ENCODE peak calls at places on chromosome 17, in eight cellular contexts. P is MM.1S, E is GM23248, X is PC-3, R is GM23338, F is HCT116, Y is hepatocyte, W is OCI-LY7. N is an unnamed sample. For H3K9me2, the result is how much of the 10 kb centered on the place peaks cover.

GRCh38 chr17:46152423-46152822 is 40.8 kb downstream of the KANSL1 start:
- DNase-seq in R (no peak), Y (no peak), E (no peak), F (no peak), W (peak), X (no peak), P (peak), N (no peak)

GRCh38 chr17:72693147-72693878 is 399.2 kb downstream of the SLC39A11 start:
- DNase-seq in E (peak), F (no peak), Y (no peak), P (no peak), W (no peak), X (no peak), R (no peak), N (no peak)

GRCh38 chr17:29682054-29682453 is 59.3 kb upstream of the CORO6 start:
- DNase-seq in X (no peak), R (no peak), F (no peak), Y (no peak), E (no peak), P (peak), W (peak), N (no peak)

GRCh38 chr17:7589891-7590611 is at the start of gene SOX15:
- DNase-seq in P (no peak), Y (peak), F (no peak), E (peak), W (no peak), R (peak), X (peak), N (peak)

GRCh38 chr17:40625311-40625710 is 22.3 kb downstream of the SMARCE1 start:
- DNase-seq in F (no peak), X (no peak), Y (no peak), W (no peak), E (no peak), P (peak), R (no peak), N (no peak)

GRCh38 chr17:57257911-57258885 is 1.9 kb downstream of the MSI2 start:
- DNase-seq in R (peak), P (no peak), Y (no peak), F (no peak), X (peak), W (peak), E (peak), N (no peak)

GRCh38 chr17:11853321-11854151 is 143.7 kb downstream of the ZNF18 start:
- DNase-seq in P (no peak), F (no peak), X (no peak), E (no peak), W (no peak), Y (no peak), R (no peak), N (no peak)

GRCh38 chr17:60142872-60143499 is 6.8 kb upstream of the CA4 start:
- DNase-seq in W (peak), F (peak), R (peak), Y (peak), P (peak), E (peak), X (peak), N (peak)

GRCh38 chr17:9239821-9240658 is 218.7 kb downstream of the NTN1 start:
- DNase-seq in W (peak), P (no peak), R (peak), Y (peak), F (peak), E (peak), X (peak), N (peak)

GRCh38 chr17:66747561-66748275 is 87.2 kb upstream of the CACNG5 start:
- DNase-seq in E (peak), W (no peak), X (peak), Y (no peak), F (no peak), R (no peak), P (no peak), N (no peak)

GRCh38 chr17:28950017-28950751 is 1.1 kb downstream of the PHF12 start:
- DNase-seq in Y (peak), E (peak), W (peak), P (peak), F (no peak), X (peak), R (peak), N (peak)

GRCh38 chr17:2212328-2212981 is 91.1 kb downstream of the SMG6 start:
- DNase-seq in F (no peak), E (peak), W (no peak), R (no peak), X (peak), Y (no peak), P (no peak), N (peak)

GRCh38 chr17:8466466-8466865 is 30.8 kb downstream of the NDEL1 start:
- DNase-seq in W (no peak), X (no peak), F (no peak), R (no peak), P (no peak), E (peak), Y (no peak), N (no peak)

GRCh38 chr17:68570531-68570930 is 30.6 kb downstream of the FAM20A start:
- DNase-seq in R (no peak), F (no peak), X (no peak), Y (no peak), E (peak), W (no peak), P (no peak), N (no peak)

GRCh38 chr17:51275381-51275780 is 15.0 kb downstream of the UTP18 start:
- DNase-seq in W (no peak), X (no peak), R (no peak), P (no peak), Y (no peak), F (no peak), E (peak), N (no peak)

GRCh38 chr17:35774499-35774898 is 13.8 kb downstream of the C17orf50 start:
- DNase-seq in F (no peak), Y (peak), P (no peak), W (no peak), R (no peak), X (peak), E (peak), N (no peak)

GRCh38 chr17:8862213-8863056 is 5.0 kb downstream of the PIK3R6 start:
- DNase-seq in X (no peak), P (no peak), Y (no peak), E (peak), W (no peak), F (no peak), R (no peak), N (no peak)

GRCh38 chr17:50056961-50057330 is 1.0 kb downstream of the ITGA3 start:
- DNase-seq in P (no peak), Y (peak), F (no peak), X (peak), W (no peak), E (peak), R (peak), N (peak)

GRCh38 chr17:38747385-38748328 is 479 bp downstream of the PCGF2 start:
- DNase-seq in F (no peak), R (peak), E (peak), W (peak), P (no peak), X (no peak), Y (peak), N (no peak)

GRCh38 chr17:82486186-82487084 is 27.9 kb downstream of the NARF start:
- DNase-seq in Y (no peak), F (no peak), E (no peak), P (no peak), R (no peak), W (no peak), X (no peak), N (no peak)

GRCh38 chr17:9924735-9925191 is 19.7 kb upstream of the RCVRN start:
- DNase-seq in P (peak), Y (peak), E (peak), R (peak), X (peak), F (peak), W (peak), N (peak)

GRCh38 chr17:76667356-76667755 is 23.8 kb upstream of the ST6GALNAC1 start:
- DNase-seq in P (no peak), Y (no peak), R (no peak), W (no peak), F (no peak), E (no peak), X (no peak), N (no peak)

GRCh38 chr17:76671123-76671911 is 27.8 kb upstream of the ST6GALNAC1 start:
- DNase-seq in X (peak), R (peak), W (peak), F (peak), E (peak), P (peak), Y (peak), N (peak)

GRCh38 chr17:76670708-76671122 is 27.2 kb upstream of the ST6GALNAC1 start:
- DNase-seq in P (no peak), X (no peak), F (no peak), W (no peak), R (no peak), Y (no peak), E (no peak), N (no peak)

GRCh38 chr17:76670020-76670707 is 26.6 kb upstream of the ST6GALNAC1 start:
- DNase-seq in F (no peak), W (no peak), P (no peak), Y (no peak), R (no peak), E (no peak), X (no peak), N (no peak)

GRCh38 chr17:76667786-76668453 is 24.4 kb upstream of the ST6GALNAC1 start:
- DNase-seq in R (no peak), P (no peak), X (no peak), E (no peak), W (no peak), Y (no peak), F (no peak), N (no peak)
- H3K4me2 ChIP-seq in R (no peak), P (no peak), X (no peak), E (no peak), W (no peak), Y (no peak), F (no peak), N (no peak)

GRCh38 chr17:79813826-79814623 is 17.1 kb upstream of the CBX8 start:
- DNase-seq in X (no peak), P (no peak), R (peak), W (no peak), Y (no peak), F (no peak), E (no peak), N (no peak)
- H3K9me2 ChIP-seq in X (under half), P (under half), R (under half), W (under half), Y (under half), F (under half), E (under half), N (under half)

GRCh38 chr17:33375783-33376182 is 82.7 kb upstream of the ASIC2 start:
- DNase-seq in W (no peak), X (no peak), P (no peak), E (no peak), Y (no peak), R (no peak), F (no peak), N (no peak)
- H3K4me2 ChIP-seq in W (no peak), X (no peak), P (no peak), E (no peak), Y (peak), R (no peak), F (no peak), N (no peak)

GRCh38 chr17:37711113-37711512 is 33.7 kb downstream of the HNF1B start:
- DNase-seq in W (no peak), R (no peak), Y (no peak), E (no peak), X (no peak), F (no peak), P (no peak), N (no peak)
- H3K9me2 ChIP-seq in W (under half), R (under half), Y (under half), E (under half), X (under half), F (under half), P (under half), N (under half)

DNA sequence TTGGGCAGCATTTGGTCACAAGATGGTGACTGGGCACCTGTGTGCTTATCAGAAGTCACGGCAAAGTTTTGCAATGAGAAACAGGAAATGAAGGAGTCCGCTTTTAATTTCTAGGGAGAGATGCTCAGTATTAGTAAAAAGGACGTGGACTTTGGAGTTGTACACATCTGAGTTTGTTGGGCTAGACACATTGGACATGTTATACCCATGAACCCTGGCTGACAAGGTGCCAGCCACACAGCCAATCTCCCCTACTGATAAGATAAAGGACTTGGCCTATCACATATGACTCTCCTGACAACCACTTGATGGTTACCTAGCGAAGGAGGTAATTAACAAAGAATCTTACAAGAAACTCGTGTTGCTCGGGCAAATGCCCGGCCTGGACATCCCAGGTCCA is 47.3 kb upstream of the LYRM9 start:
- DNase-seq in Y (peak), P (no peak), E (no peak), W (no peak), F (no peak), R (no peak), X (no peak), N (no peak)
- H3K4me2 ChIP-seq in Y (no peak), P (no peak), E (no peak), W (no peak), F (no peak), R (peak), X (no peak), N (no peak)

DNA sequence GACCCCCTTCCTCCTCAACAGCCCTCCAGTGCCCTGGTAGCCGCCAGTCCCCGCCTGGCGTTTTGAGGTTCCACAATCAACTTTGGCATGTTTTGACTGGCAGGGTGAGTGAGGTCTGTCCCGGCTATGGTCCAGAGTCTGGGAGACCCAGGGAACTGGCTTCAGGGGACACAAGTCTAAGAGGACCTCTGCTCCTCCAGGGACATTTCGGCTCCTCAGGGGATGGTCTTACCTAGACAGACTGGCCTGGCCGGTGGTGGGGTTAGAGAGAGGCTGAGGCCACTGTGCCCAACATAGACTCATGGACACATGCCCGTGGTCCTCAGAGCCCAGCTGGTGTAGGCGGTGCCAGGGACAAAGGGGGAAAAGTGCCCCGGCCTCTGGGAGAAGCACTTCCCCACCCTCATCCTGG is 2.2 kb downstream of the TMC8 start:
- DNase-seq in R (no peak), P (no peak), E (no peak), F (no peak), Y (no peak), X (no peak), W (no peak), N (no peak)
- H3K9me2 ChIP-seq in R (under half), P (under half), E (under half), F (under half), Y (under half), X (under half), W (under half), N (under half)

GRCh38 chr17:15436399-15437369 is 30.7 kb downstream of the CDRT4 start:
- DNase-seq in E (peak), X (peak), W (peak), P (no peak), R (peak), F (peak), Y (peak), N (no peak)
- H3K4me2 ChIP-seq in E (no peak), X (no peak), W (peak), P (no peak), R (no peak), F (peak), Y (no peak), N (no peak)

GRCh38 chr17:80845121-80845862 is 146.3 kb upstream of the CHMP6 start:
- DNase-seq in E (no peak), W (peak), P (no peak), X (no peak), F (no peak), Y (no peak), R (no peak), N (no peak)

GRCh38 chr17:80842456-80843053 is 149.1 kb upstream of the CHMP6 start:
- DNase-seq in P (no peak), X (no peak), F (no peak), E (no peak), W (no peak), R (no peak), Y (no peak), N (no peak)

GRCh38 chr17:80844418-80844990 is 147.1 kb upstream of the CHMP6 start:
- DNase-seq in Y (no peak), E (no peak), F (no peak), P (no peak), X (no peak), W (no peak), R (no peak), N (no peak)

GRCh38 chr17:80845863-80846671 is 145.6 kb upstream of the CHMP6 start:
- DNase-seq in F (no peak), Y (no peak), P (peak), W (peak), X (no peak), R (no peak), E (no peak), N (no peak)

DNA sequence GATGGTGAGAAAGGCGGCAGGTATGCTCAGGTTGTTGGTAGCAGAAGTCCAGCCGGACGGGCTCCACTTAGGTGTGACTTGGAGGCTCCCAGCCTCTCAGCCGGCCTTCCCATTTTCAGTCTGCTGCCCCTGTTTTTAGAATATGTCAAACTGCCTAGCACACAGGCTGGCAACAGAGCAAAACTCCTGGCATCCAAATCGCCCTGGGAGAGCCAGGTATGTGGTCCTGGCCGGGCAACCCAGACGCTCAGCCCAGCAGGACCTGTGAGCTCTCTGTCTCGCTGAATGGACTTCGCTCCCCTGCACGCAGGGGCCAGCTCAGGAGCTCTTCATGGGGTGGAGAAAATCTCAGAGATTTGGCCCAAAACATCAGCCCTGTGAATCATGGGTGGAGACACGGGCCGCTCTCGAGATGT is 147.9 kb upstream of the CHMP6 start:
- DNase-seq in R (no peak), P (no peak), E (no peak), W (no peak), X (no peak), F (no peak), Y (no peak), N (no peak)
- H3K9me2 ChIP-seq in R (under half), P (under half), E (under half), W (under half), X (under half), F (under half), Y (under half), N (under half)

GRCh38 chr17:21373034-21373433 is 3.1 kb upstream of the KCNJ12 start:
- DNase-seq in W (peak), X (no peak), F (no peak), P (peak), E (no peak), Y (no peak), R (no peak), N (no peak)
- H3K4me2 ChIP-seq in W (no peak), X (no peak), F (no peak), P (no peak), E (no peak), Y (no peak), R (no peak), N (no peak)

GRCh38 chr17:74516561-74516960 is 14.7 kb downstream of the CD300LB start:
- DNase-seq in R (no peak), E (no peak), Y (no peak), P (no peak), F (no peak), X (no peak), W (no peak), N (no peak)
- H3K9me2 ChIP-seq in R (under half), E (under half), Y (under half), P (under half), F (under half), X (under half), W (under half), N (under half)

N was measured in PC-9.